ENCODE peak calls at places on chromosomes 5 and 9, in seven cellular contexts. One of them, this sample, is unnamed.

GRCh38 chr9:7984713-7985112 is 185.1 kb upstream of the DMAC1 start:
- DNase-seq in H1: no peak
- DNase-seq in IMR-90: no peak
- DNase-seq in H9: no peak
- DNase-seq in mesendoderm: no peak
- DNase-seq in mesenchymal stem cell: no peak
- DNase-seq in trophoblast cell: peak; percentile 30
- DNase-seq in this sample: no peak

GRCh38 chr5:64229163-64229774 is 63.6 kb downstream of the RNF180 start:
- DNase-seq in trophoblast cell: peak; percentile 70
- DNase-seq in H1: no peak
- DNase-seq in H9: no peak
- DNase-seq in mesendoderm: peak; percentile 30
- DNase-seq in IMR-90: peak; percentile 39
- DNase-seq in mesenchymal stem cell: peak; percentile 38
- DNase-seq in this sample: peak; percentile 39

GRCh38 chr5:38870595-38870994 is 24.8 kb downstream of the OSMR start:
- DNase-seq in trophoblast cell: no peak
- DNase-seq in H9: no peak
- DNase-seq in H1: no peak
- DNase-seq in IMR-90: no peak
- DNase-seq in mesendoderm: peak; percentile 73
- DNase-seq in mesenchymal stem cell: no peak
- DNase-seq in this sample: no peak

GRCh38 chr5:168513861-168514428 is 15.2 kb upstream of the FBLL1 start:
- DNase-seq in mesendoderm: no peak
- DNase-seq in H1: no peak
- DNase-seq in trophoblast cell: no peak
- DNase-seq in mesenchymal stem cell: no peak
- DNase-seq in H9: no peak
- DNase-seq in IMR-90: no peak
- DNase-seq in this sample: no peak

GRCh38 chr5:154779105-154779504 is 23.9 kb downstream of the LARP1 start:
- DNase-seq in trophoblast cell: peak; percentile 73
- DNase-seq in mesenchymal stem cell: peak; percentile 81
- DNase-seq in H9: no peak
- DNase-seq in H1: no peak
- DNase-seq in IMR-90: peak; percentile 93
- DNase-seq in mesendoderm: no peak
- DNase-seq in this sample: no peak

GRCh38 chr5:160118349-160119141 is 705 bp downstream of the PWWP2A start:
- DNase-seq in H9: peak; percentile 34
- DNase-seq in IMR-90: no peak
- DNase-seq in trophoblast cell: peak; percentile 74
- DNase-seq in mesenchymal stem cell: peak; percentile 61
- DNase-seq in mesendoderm: peak; percentile 23
- DNase-seq in H1: peak; percentile 46
- DNase-seq in this sample: no peak

GRCh38 chr5:176675676-176676360 is 28.5 kb downstream of the TSPAN17 start:
- DNase-seq in H1: peak; percentile 74
- DNase-seq in trophoblast cell: peak; percentile 47
- DNase-seq in mesendoderm: peak; percentile 91
- DNase-seq in IMR-90: no peak
- DNase-seq in H9: peak; percentile 77
- DNase-seq in mesenchymal stem cell: peak; percentile 27
- DNase-seq in this sample: no peak

GRCh38 chr5:171595801-171596231 is 176.4 kb downstream of the FGF18 start:
- DNase-seq in H1: no peak
- DNase-seq in IMR-90: peak; percentile 92
- DNase-seq in H9: peak; percentile 5
- DNase-seq in trophoblast cell: no peak
- DNase-seq in mesendoderm: no peak
- DNase-seq in mesenchymal stem cell: peak; percentile 57
- DNase-seq in this sample: no peak

GRCh38 chr5:134526483-134527155 is 1.1 kb downstream of the JADE2 start:
- DNase-seq in IMR-90: no peak
- DNase-seq in mesenchymal stem cell: peak; percentile 49
- DNase-seq in H1: no peak
- DNase-seq in H9: peak; percentile 95
- DNase-seq in mesendoderm: peak; percentile 96
- DNase-seq in trophoblast cell: peak; percentile 84
- DNase-seq in this sample: peak; percentile 55

GRCh38 chr9:37430841-37431597 is 8.5 kb downstream of the GRHPR start:
- DNase-seq in mesendoderm: peak; percentile 60
- DNase-seq in H1: no peak
- DNase-seq in mesenchymal stem cell: no peak
- DNase-seq in IMR-90: no peak
- DNase-seq in H9: peak; percentile 57
- DNase-seq in trophoblast cell: no peak
- DNase-seq in this sample: no peak

GRCh38 chr5:167900521-167900920 is 390.9 kb upstream of the WWC1 start:
- DNase-seq in H1: peak; percentile 28
- DNase-seq in trophoblast cell: no peak
- DNase-seq in mesendoderm: no peak
- DNase-seq in H9: no peak
- DNase-seq in IMR-90: no peak
- DNase-seq in mesenchymal stem cell: no peak
- DNase-seq in this sample: no peak

GRCh38 chr5:142192296-142192695 is 83.7 kb downstream of the NDFIP1 start:
- DNase-seq in mesenchymal stem cell: no peak
- DNase-seq in H9: no peak
- DNase-seq in trophoblast cell: no peak
- DNase-seq in H1: no peak
- DNase-seq in IMR-90: no peak
- DNase-seq in mesendoderm: no peak
- DNase-seq in this sample: no peak

GRCh38 chr9:134650431-134651190 is 9.0 kb downstream of the COL5A1 start:
- DNase-seq in trophoblast cell: no peak
- DNase-seq in IMR-90: no peak
- DNase-seq in mesenchymal stem cell: no peak
- DNase-seq in H1: no peak
- DNase-seq in mesendoderm: no peak
- DNase-seq in H9: no peak
- DNase-seq in this sample: no peak

GRCh38 chr5:37495210-37495609 is 116.1 kb downstream of the WDR70 start:
- DNase-seq in mesenchymal stem cell: peak; percentile 88
- DNase-seq in H1: no peak
- DNase-seq in mesendoderm: peak; percentile 14
- DNase-seq in IMR-90: peak; percentile 39
- DNase-seq in H9: no peak
- DNase-seq in trophoblast cell: no peak
- DNase-seq in this sample: no peak

GRCh38 chr5:1881731-1882336 is 891 bp downstream of the IRX4 start:
- DNase-seq in H9: peak; percentile 69
- DNase-seq in IMR-90: no peak
- DNase-seq in mesendoderm: peak; percentile 53
- DNase-seq in H1: peak; percentile 78
- DNase-seq in mesenchymal stem cell: no peak
- DNase-seq in trophoblast cell: no peak
- DNase-seq in this sample: no peak

GRCh38 chr5:141878186-141878770 is at the start of gene PCDH1:
- DNase-seq in trophoblast cell: peak; percentile 60
- DNase-seq in mesenchymal stem cell: peak; percentile 29
- DNase-seq in H9: no peak
- DNase-seq in mesendoderm: peak; percentile 61
- DNase-seq in H1: no peak
- DNase-seq in IMR-90: peak; percentile 14
- DNase-seq in this sample: no peak

DNA sequence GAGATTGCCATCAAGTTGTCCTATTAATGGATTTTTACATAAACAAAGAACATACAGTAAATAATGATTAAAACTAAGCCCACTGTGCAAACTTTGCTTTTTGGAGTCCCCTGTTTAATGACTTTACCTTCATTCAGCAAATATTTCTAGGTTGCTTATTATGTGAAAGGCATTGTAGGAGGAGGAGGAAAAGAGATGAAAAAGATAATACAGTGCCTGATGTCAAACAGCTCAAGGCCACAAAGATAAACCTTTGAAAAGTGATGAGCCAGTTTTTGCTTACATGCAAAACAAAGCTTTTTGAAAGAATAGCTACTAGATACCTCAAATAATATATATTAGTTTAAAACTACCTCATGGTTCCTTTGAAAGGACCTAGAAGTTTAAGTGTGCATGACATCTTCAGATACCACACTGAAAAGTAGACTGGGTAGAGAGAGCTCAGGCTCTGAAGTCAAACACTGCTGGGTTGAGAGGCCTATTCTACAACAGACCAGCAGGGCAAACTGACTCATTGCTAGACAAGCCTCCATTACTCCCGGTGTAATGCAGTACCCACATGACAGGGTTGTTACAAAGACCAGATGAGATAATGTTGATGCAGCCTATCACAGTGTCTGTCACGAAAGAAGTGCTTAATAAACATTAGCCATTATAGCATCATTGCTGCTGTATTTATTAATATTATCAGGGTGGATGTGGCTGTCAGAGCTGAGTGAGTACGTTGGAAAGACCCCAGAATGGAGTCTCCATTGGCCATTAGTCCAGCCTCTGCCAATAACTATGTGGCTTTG is 11.8 kb downstream of the DEPDC1B start:
- DNase-seq in H1: no peak
- DNase-seq in H9: no peak
- DNase-seq in mesendoderm: peak; percentile 79
- DNase-seq in trophoblast cell: peak; percentile 86
- DNase-seq in IMR-90: peak; percentile 75
- DNase-seq in mesenchymal stem cell: peak; percentile 86
- DNase-seq in this sample: no peak
- H2AK5ac ChIP-seq in H1: no peak overlapping the region
- H2AK5ac ChIP-seq in H9: no peak overlapping the region
- H2AK5ac ChIP-seq in mesendoderm: no peak overlapping the region
- H2AK5ac ChIP-seq in trophoblast cell: no peak overlapping the region
- H2AK5ac ChIP-seq in IMR-90: no peak overlapping the region
- H2AK5ac ChIP-seq in mesenchymal stem cell: no peak overlapping the region
- H2AK5ac ChIP-seq in this sample: no peak overlapping the region

GRCh38 chr9:93059097-93059959 is 827 bp downstream of the SUSD3 start:
- DNase-seq in trophoblast cell: peak; percentile 20
- DNase-seq in mesenchymal stem cell: no peak
- DNase-seq in mesendoderm: no peak
- DNase-seq in IMR-90: no peak
- DNase-seq in H9: no peak
- DNase-seq in H1: no peak
- DNase-seq in this sample: no peak
- H2AK5ac ChIP-seq in trophoblast cell: no peak overlapping the region
- H2AK5ac ChIP-seq in mesenchymal stem cell: no peak overlapping the region
- H2AK5ac ChIP-seq in mesendoderm: no peak overlapping the region
- H2AK5ac ChIP-seq in IMR-90: no peak overlapping the region
- H2AK5ac ChIP-seq in H9: no peak overlapping the region
- H2AK5ac ChIP-seq in H1: peak overlapping the region; percentile 53
- H2AK5ac ChIP-seq in this sample: peak overlapping the region; percentile 49

DNA sequence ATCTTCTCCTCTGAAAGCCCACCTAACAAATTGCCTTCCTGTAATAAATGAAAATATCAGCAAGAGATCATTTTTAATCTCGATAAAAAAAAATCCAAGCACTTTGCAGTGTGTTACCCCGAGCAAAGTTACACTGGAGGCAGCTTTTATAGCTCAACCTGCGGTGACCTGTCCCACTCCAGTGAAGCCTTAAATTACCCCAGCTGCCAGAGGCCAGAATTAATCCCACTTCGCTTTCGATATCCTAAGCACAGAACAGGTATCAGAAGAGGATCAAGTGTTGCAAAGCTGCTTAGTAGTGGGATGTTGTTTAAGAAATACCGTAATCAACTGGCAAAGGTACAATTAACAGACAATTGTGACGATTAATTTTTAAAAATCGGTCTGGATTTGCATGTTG is 314.0 kb downstream of the AGTPBP1 start:
- DNase-seq in H9: no peak
- DNase-seq in mesenchymal stem cell: no peak
- DNase-seq in IMR-90: no peak
- DNase-seq in mesendoderm: no peak
- DNase-seq in H1: no peak
- DNase-seq in trophoblast cell: no peak
- DNase-seq in this sample: no peak
- H2AK5ac ChIP-seq in H9: no peak overlapping the region
- H2AK5ac ChIP-seq in mesenchymal stem cell: no peak overlapping the region
- H2AK5ac ChIP-seq in IMR-90: no peak overlapping the region
- H2AK5ac ChIP-seq in mesendoderm: no peak overlapping the region
- H2AK5ac ChIP-seq in H1: no peak overlapping the region
- H2AK5ac ChIP-seq in trophoblast cell: no peak overlapping the region
- H2AK5ac ChIP-seq in this sample: no peak overlapping the region

GRCh38 chr5:115637507-115637906 is 11.7 kb upstream of the TMED7 start:
- DNase-seq in H1: no peak
- DNase-seq in mesendoderm: no peak
- DNase-seq in H9: no peak
- DNase-seq in IMR-90: no peak
- DNase-seq in mesenchymal stem cell: no peak
- DNase-seq in trophoblast cell: no peak
- DNase-seq in this sample: no peak

GRCh38 chr5:115639377-115639776 is 13.5 kb upstream of the TMED7 start:
- DNase-seq in H9: no peak
- DNase-seq in mesendoderm: no peak
- DNase-seq in trophoblast cell: no peak
- DNase-seq in mesenchymal stem cell: no peak
- DNase-seq in H1: no peak
- DNase-seq in IMR-90: no peak
- DNase-seq in this sample: no peak

GRCh38 chr5:115636008-115636407 is 10.2 kb upstream of the TMED7 start:
- DNase-seq in H1: no peak
- DNase-seq in mesenchymal stem cell: no peak
- DNase-seq in mesendoderm: no peak
- DNase-seq in trophoblast cell: no peak
- DNase-seq in IMR-90: no peak
- DNase-seq in H9: no peak
- DNase-seq in this sample: no peak

GRCh38 chr5:115629903-115630302 is 4.1 kb upstream of the TMED7 start:
- DNase-seq in trophoblast cell: no peak
- DNase-seq in H9: no peak
- DNase-seq in mesendoderm: no peak
- DNase-seq in IMR-90: no peak
- DNase-seq in mesenchymal stem cell: no peak
- DNase-seq in H1: no peak
- DNase-seq in this sample: no peak

DNA sequence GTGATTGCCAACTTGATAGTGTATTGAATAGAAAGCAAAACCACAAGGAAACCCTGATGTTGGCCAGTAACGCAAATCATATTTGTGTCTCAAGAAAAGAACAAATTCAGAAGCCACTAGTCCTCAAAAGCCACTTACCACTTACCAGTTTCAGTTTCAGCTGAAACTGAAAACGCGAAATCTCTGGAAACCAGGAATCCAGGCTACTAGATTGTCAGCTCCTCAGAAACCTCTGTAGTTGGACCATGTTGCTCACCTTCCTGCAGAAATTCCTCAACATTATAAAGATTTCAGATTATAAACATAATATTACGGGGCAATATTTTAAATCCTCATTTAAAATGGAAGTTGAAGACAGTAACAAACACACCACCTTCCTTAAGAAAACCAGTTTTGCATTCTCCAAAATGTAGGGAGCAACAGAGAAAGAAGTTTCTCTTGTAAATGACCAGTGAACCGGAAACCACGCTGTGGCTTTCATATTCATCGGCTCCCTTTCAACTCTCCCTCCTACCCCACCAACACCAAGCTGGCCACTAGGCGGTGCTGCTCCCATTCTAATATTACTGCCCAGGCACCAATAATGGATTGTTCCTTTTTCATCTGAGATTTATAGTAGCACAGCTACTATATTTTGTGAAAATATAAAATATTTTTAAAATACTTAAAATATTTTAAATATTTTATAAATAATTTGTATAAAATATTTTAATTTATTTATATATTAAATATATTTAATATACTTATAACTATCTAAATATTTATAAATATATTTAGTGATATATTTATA is 8.7 kb upstream of the TMED7 start:
- DNase-seq in H9: peak; percentile 83
- DNase-seq in mesenchymal stem cell: peak; percentile 83
- DNase-seq in trophoblast cell: peak; percentile 93
- DNase-seq in IMR-90: peak; percentile 80
- DNase-seq in mesendoderm: peak; percentile 82
- DNase-seq in H1: peak; percentile 92
- DNase-seq in this sample: peak; percentile 78
- H2AK5ac ChIP-seq in H9: no peak overlapping the region
- H2AK5ac ChIP-seq in mesenchymal stem cell: no peak overlapping the region
- H2AK5ac ChIP-seq in trophoblast cell: no peak overlapping the region
- H2AK5ac ChIP-seq in IMR-90: no peak overlapping the region
- H2AK5ac ChIP-seq in mesendoderm: no peak overlapping the region
- H2AK5ac ChIP-seq in H1: no peak overlapping the region
- H2AK5ac ChIP-seq in this sample: no peak overlapping the region

This sample was measured in neuronal stem cell.